ENCODE peak calls at places on chromosomes 11 and 22, in seven cellular contexts. I is H9, U is endothelial cell, O is retina, R is AG04450, W is H4, Z is GM20000. D is an unnamed sample.

GRCh38 chr11:121328967-121329653 is 36.5 kb downstream of the SC5D start:
- DNase-seq in O (no peak), R (no peak), W (no peak), Z (no peak), I (no peak), U (no peak), D (no peak)

GRCh38 chr11:78419327-78419726 is 1.7 kb upstream of the GAB2 start:
- DNase-seq in W (peak; percentile 73), R (peak; percentile 96), I (no peak), O (no peak), Z (no peak), U (no peak), D (peak; percentile 64)

GRCh38 chr11:36131719-36132349 is 157.4 kb downstream of the COMMD9 start:
- DNase-seq in U (peak; percentile 48), O (peak; percentile 75), Z (peak; percentile 52), R (no peak), I (peak; percentile 69), W (no peak), D (no peak)

GRCh38 chr22:24118689-24119384 is 62.5 kb upstream of the SUSD2 start:
- DNase-seq in R (no peak), O (no peak), U (no peak), Z (no peak), W (no peak), I (no peak), D (no peak)

GRCh38 chr11:109302591-109303334 is 119.2 kb upstream of the C11orf87 start:
- DNase-seq in Z (no peak), R (no peak), W (no peak), U (no peak), I (no peak), O (no peak), D (no peak)

GRCh38 chr11:13834463-13834862 is 128.1 kb upstream of the SPON1 start:
- DNase-seq in W (no peak), Z (no peak), O (no peak), R (no peak), I (peak; percentile 78), U (peak; percentile 58), D (no peak)

GRCh38 chr11:101126551-101127347 is 2.9 kb downstream of the PGR start:
- DNase-seq in U (peak; percentile 13), Z (peak; percentile 19), W (peak; percentile 19), O (no peak), I (peak; percentile 37), R (no peak), D (no peak)

GRCh38 chr22:24578355-24579241 is 14.3 kb downstream of the LRRC75B start:
- DNase-seq in U (no peak), I (no peak), O (no peak), W (no peak), R (no peak), Z (no peak), D (no peak)

GRCh38 chr11:18802381-18803257 is 11.0 kb upstream of the PTPN5 start:
- DNase-seq in U (peak; percentile 62), R (peak; percentile 21), Z (peak; percentile 60), O (peak; percentile 60), W (peak; percentile 75), I (peak; percentile 61), D (peak; percentile 30)

GRCh38 chr11:126477526-126478275 is 122.2 kb downstream of the ST3GAL4 start:
- DNase-seq in Z (no peak), I (no peak), U (no peak), W (no peak), O (peak; percentile 44), R (no peak), D (no peak)

GRCh38 chr11:60854847-60855725 is 664 bp downstream of the PTGDR2 start:
- DNase-seq in I (no peak), U (no peak), W (no peak), R (no peak), O (no peak), Z (no peak), D (no peak)

GRCh38 chr11:113681711-113682410 is 24.2 kb downstream of the TMPRSS5 start:
- DNase-seq in I (no peak), Z (no peak), W (no peak), O (no peak), U (no peak), R (no peak), D (no peak)

GRCh38 chr11:132114185-132114584 is 743.8 kb downstream of the NTM start:
- DNase-seq in R (no peak), O (peak; percentile 65), W (peak; percentile 29), I (peak; percentile 77), Z (peak; percentile 17), U (peak; percentile 69), D (no peak)

GRCh38 chr22:28594784-28595324 is 84.8 kb downstream of the TTC28 start:
- DNase-seq in U (no peak), I (no peak), R (peak; percentile 23), O (peak; percentile 32), W (peak; percentile 43), Z (peak; percentile 30), D (peak; percentile 17)

GRCh38 chr11:99327527-99327926 is 306.8 kb downstream of the CNTN5 start:
- DNase-seq in U (no peak), O (peak; percentile 32), I (no peak), R (no peak), W (no peak), Z (no peak), D (no peak)

GRCh38 chr11:126317681-126318641 is 14.1 kb downstream of the DCPS start:
- DNase-seq in Z (no peak), W (peak; percentile 97), O (no peak), I (no peak), R (no peak), U (no peak), D (no peak)

GRCh38 chr11:72413914-72414628 is 20.3 kb downstream of the CLPB start:
- DNase-seq in R (peak; percentile 51), U (peak; percentile 80), I (peak; percentile 78), O (peak; percentile 92), W (peak; percentile 72), Z (peak; percentile 75), D (peak; percentile 54)

GRCh38 chr11:62547691-62548281 is 1.2 kb upstream of the AHNAK start:
- DNase-seq in W (no peak), U (no peak), R (no peak), I (no peak), Z (no peak), O (no peak), D (no peak)

GRCh38 chr11:65181569-65182257 is at the start of gene CAPN1:
- DNase-seq in U (peak; percentile 41), I (peak; percentile 85), O (peak; percentile 78), W (peak; percentile 89), Z (peak; percentile 89), R (peak; percentile 61), D (peak; percentile 89)

GRCh38 chr22:47997052-47997568 is 1234.7 kb downstream of the TBC1D22A start:
- DNase-seq in U (no peak), Z (no peak), W (no peak), R (no peak), I (no peak), O (no peak), D (no peak)

GRCh38 chr22:50694766-50695420 is 22.3 kb downstream of the SHANK3 start:
- DNase-seq in I (no peak), R (no peak), Z (no peak), O (no peak), U (no peak), W (no peak), D (no peak)

GRCh38 chr11:34680918-34681554 is 60.1 kb downstream of the EHF start:
- DNase-seq in W (peak; percentile 94), I (no peak), R (peak; percentile 4), Z (no peak), U (no peak), O (no peak), D (peak; percentile 81)

GRCh38 chr22:20117656-20118571 is 888 bp upstream of the TRMT2A start:
- DNase-seq in R (no peak), U (no peak), O (no peak), I (no peak), Z (peak; percentile 77), W (no peak), D (no peak)

GRCh38 chr11:2464451-2465165 is 19.8 kb downstream of the KCNQ1 start:
- DNase-seq in Z (no peak), R (no peak), W (no peak), I (no peak), U (no peak), O (no peak), D (no peak)

GRCh38 chr11:118058311-118059230 is 18.3 kb upstream of the TMPRSS4 start:
- DNase-seq in O (no peak), R (no peak), Z (no peak), U (no peak), W (no peak), I (no peak), D (no peak)

GRCh38 chr11:96863520-96863919 is 473.7 kb downstream of the JRKL start:
- DNase-seq in R (no peak), I (no peak), U (no peak), Z (no peak), O (no peak), W (no peak), D (no peak)

GRCh38 chr11:45543808-45544422 is 121.5 kb downstream of the CHST1 start:
- DNase-seq in I (peak; percentile 54), W (no peak), Z (peak; percentile 32), R (no peak), O (no peak), U (peak; percentile 66), D (no peak)

GRCh38 chr22:23079240-23079768 is 9.0 kb downstream of the GNAZ start:
- DNase-seq in Z (no peak), O (no peak), I (no peak), R (no peak), U (no peak), W (no peak), D (no peak)

GRCh38 chr11:109422755-109423113 is 744 bp downstream of the C11orf87 start:
- DNase-seq in W (no peak), Z (peak; percentile 13), O (no peak), R (no peak), I (no peak), U (no peak), D (no peak)

GRCh38 chr11:131889146-131889577 is 518.7 kb downstream of the NTM start:
- DNase-seq in R (peak; percentile 80), O (peak; percentile 78), I (no peak), W (peak; percentile 76), U (no peak), Z (no peak), D (no peak)

GRCh38 chr11:46917109-46918086 is 952 bp downstream of the LRP4 start:
- DNase-seq in O (peak; percentile 73), R (no peak), I (no peak), Z (peak; percentile 54), U (no peak), W (no peak), D (no peak)

GRCh38 chr11:2762451-2762850 is 62.7 kb upstream of the KCNQ1OT1 start:
- DNase-seq in Z (no peak), I (no peak), R (no peak), W (no peak), U (peak; percentile 1), O (no peak), D (no peak)

GRCh38 chr11:112087212-112087611 is 539 bp downstream of the SDHD start:
- DNase-seq in O (no peak), W (no peak), R (no peak), I (no peak), Z (no peak), U (no peak), D (no peak)

GRCh38 chr11:68632802-68633201 is 51.5 kb upstream of the GAL start:
- DNase-seq in R (peak; percentile 16), U (peak; percentile 59), W (peak; percentile 49), Z (peak; percentile 35), O (peak; percentile 32), I (peak; percentile 87), D (peak; percentile 11)

GRCh38 chr11:17927643-17928343 is 85.1 kb downstream of the SERGEF start:
- DNase-seq in R (peak; percentile 78), W (no peak), U (no peak), Z (no peak), O (no peak), I (no peak), D (no peak)